ENCODE peak calls at places on chromosome 21, in nine cellular contexts. Y is stimulated activated CD4-positive, alpha-beta T cell treated with anti-CD3 and anti-CD28 coated beads, Interleukin-1b, Interleukin-23, amount 100 ng/mL, for 24 hours; V is HuH-7.5; N is sigmoid colon; E is H54; M is foreskin melanocyte; L is HEK293T; H is activated naive CD8-positive, alpha-beta T cell treated with anti-CD3 and anti-CD28 coated beads, Interleukin-2, amount 50 U/mL, for 16 hours; R is neural crest cell. W is an unnamed sample.

GRCh38 chr21:31932470-31932764 is 59.6 kb downstream of the HUNK start:
- DNase-seq in V (no peak), N (no peak), H (no peak), E (no peak), R (no peak), M (no peak), L (no peak), Y (no peak), W (no peak)

GRCh38 chr21:31072486-31072885 is 34.2 kb upstream of the KRTAP19-8 start:
- DNase-seq in R (no peak), M (no peak), L (no peak), H (no peak), E (no peak), N (no peak), V (no peak), Y (no peak), W (no peak)

GRCh38 chr21:41662761-41663160 is 104.1 kb downstream of the RIPK4 start:
- DNase-seq in E (no peak), Y (no peak), R (no peak), V (no peak), L (no peak), M (no peak), N (no peak), H (no peak), W (no peak)

GRCh38 chr21:33211732-33212131 is 18.0 kb upstream of the IFNAR2 start:
- DNase-seq in L (no peak), M (no peak), E (no peak), V (no peak), Y (no peak), H (no peak), R (no peak), N (no peak), W (no peak)

GRCh38 chr21:45998871-45999580 is 17.5 kb downstream of the COL6A1 start:
- DNase-seq in E (no peak), Y (no peak), R (no peak), N (peak; percentile 71), M (no peak), L (no peak), H (no peak), V (no peak), W (no peak)

GRCh38 chr21:36260030-36260787 is 59.8 kb upstream of the MORC3 start:
- DNase-seq in R (peak; percentile 43), V (peak; percentile 36), H (no peak), E (peak; percentile 70), Y (no peak), M (peak; percentile 62), N (no peak), L (peak; percentile 72), W (peak; percentile 81)

GRCh38 chr21:41953831-41954653 is at the start of gene C2CD2:
- DNase-seq in N (peak; percentile 83), V (peak; percentile 78), R (peak; percentile 37), L (no peak), H (no peak), Y (no peak), M (no peak), E (peak; percentile 92), W (peak; percentile 75)

GRCh38 chr21:45975017-45975595 is 6.5 kb upstream of the COL6A1 start:
- DNase-seq in L (no peak), Y (no peak), H (no peak), R (peak; percentile 39), V (peak; percentile 15), N (peak; percentile 95), E (peak; percentile 78), M (no peak), W (no peak)

GRCh38 chr21:43340491-43341348 is 86.2 kb downstream of the SIK1 start:
- DNase-seq in E (peak; percentile 98), N (no peak), Y (no peak), R (no peak), M (no peak), L (no peak), V (no peak), H (no peak), W (peak; percentile 74)

GRCh38 chr21:26112127-26112742 is 58.3 kb downstream of the APP start:
- DNase-seq in H (no peak), L (no peak), Y (no peak), R (no peak), N (no peak), M (no peak), V (no peak), E (no peak), W (no peak)

GRCh38 chr21:31772674-31773555 is 41.0 kb upstream of the SCAF4 start:
- DNase-seq in M (no peak), V (no peak), R (no peak), N (no peak), E (no peak), L (no peak), H (no peak), Y (no peak), W (no peak)

GRCh38 chr21:40472026-40472425 is 374.9 kb downstream of the DSCAM start:
- DNase-seq in H (no peak), L (no peak), Y (no peak), M (no peak), V (no peak), R (no peak), E (no peak), N (no peak), W (no peak)

GRCh38 chr21:17660449-17660848 is 47.7 kb upstream of the BTG3 start:
- DNase-seq in N (no peak), V (no peak), M (no peak), E (no peak), Y (no peak), R (no peak), L (no peak), H (no peak), W (no peak)

GRCh38 chr21:29288239-29288638 is 10.5 kb upstream of the BACH1 start:
- DNase-seq in N (no peak), R (no peak), V (no peak), M (no peak), H (no peak), Y (no peak), E (no peak), L (no peak), W (no peak)

GRCh38 chr21:41164981-41165650 is 2.8 kb upstream of the BACE2 start:
- DNase-seq in L (no peak), V (no peak), M (no peak), Y (no peak), R (no peak), N (no peak), H (no peak), E (peak; percentile 60), W (peak; percentile 33)

GRCh38 chr21:15004721-15005370 is 60.0 kb downstream of the NRIP1 start:
- DNase-seq in R (no peak), Y (no peak), L (no peak), V (no peak), E (no peak), H (no peak), N (no peak), M (no peak), W (no peak)

GRCh38 chr21:35020446-35020845 is 28.7 kb downstream of the RUNX1 start:
- DNase-seq in H (no peak), V (no peak), E (no peak), R (no peak), N (no peak), M (no peak), Y (no peak), L (no peak), W (no peak)

GRCh38 chr21:14382486-14382834 is 486 bp downstream of the HSPA13 start:
- DNase-seq in H (no peak), R (no peak), E (peak; percentile 19), L (peak; percentile 53), N (no peak), V (no peak), M (no peak), Y (peak; percentile 40), W (no peak)

GRCh38 chr21:29914326-29914725 is 25.5 kb downstream of the GRIK1 start:
- DNase-seq in E (no peak), L (no peak), R (no peak), H (no peak), V (no peak), N (no peak), Y (no peak), M (no peak), W (no peak)

GRCh38 chr21:45617021-45617930 is 26.2 kb upstream of the PCBP3 start:
- DNase-seq in N (peak; percentile 60), L (no peak), E (no peak), R (no peak), V (no peak), Y (no peak), H (no peak), M (no peak), W (no peak)

GRCh38 chr21:45033791-45034555 is 40.4 kb upstream of the ADARB1 start:
- DNase-seq in Y (no peak), L (no peak), M (no peak), E (no peak), H (no peak), R (no peak), V (no peak), N (peak; percentile 78), W (no peak)

GRCh38 chr21:46156678-46157077 is 1.3 kb upstream of the FTCD start:
- DNase-seq in Y (no peak), N (no peak), V (no peak), M (no peak), H (no peak), R (no peak), E (no peak), L (no peak), W (no peak)

GRCh38 chr21:21828130-21828529 is 829.9 kb downstream of the NCAM2 start:
- DNase-seq in R (no peak), N (no peak), E (no peak), M (no peak), V (no peak), L (no peak), H (no peak), Y (no peak), W (no peak)

GRCh38 chr21:31713973-31714740 is 17.8 kb downstream of the SCAF4 start:
- DNase-seq in Y (no peak), L (no peak), V (no peak), E (no peak), H (no peak), N (no peak), M (no peak), R (no peak), W (no peak)

W was measured in ACHN.